ENCODE peak calls at places on chromosomes 3 and 15, in four cellular contexts. One of them, this sample, is unnamed.

GRCh38 chr15:31148622-31149505 is 47.3 kb upstream of the TRPM1 start:
- DNase-seq in mesendoderm: no peak
- DNase-seq in H9: no peak
- DNase-seq in H1: no peak
- DNase-seq in this sample: no peak

GRCh38 chr3:160473233-160473632 is 23.6 kb upstream of the TRIM59 start:
- DNase-seq in mesendoderm: no peak
- DNase-seq in H9: no peak
- DNase-seq in H1: no peak
- DNase-seq in this sample: peak

GRCh38 chr15:67832031-67832551 is 6.8 kb downstream of the SKOR1 start:
- DNase-seq in mesendoderm: peak
- DNase-seq in H9: peak
- DNase-seq in H1: no peak
- DNase-seq in this sample: peak

GRCh38 chr3:112013058-112013783 is 14.5 kb downstream of the TAGLN3 start:
- DNase-seq in mesendoderm: peak
- DNase-seq in H9: peak
- DNase-seq in H1: peak
- DNase-seq in this sample: peak

GRCh38 chr3:79230254-79230653 is 537.5 kb downstream of the ROBO1 start:
- DNase-seq in mesendoderm: no peak
- DNase-seq in H9: no peak
- DNase-seq in H1: no peak
- DNase-seq in this sample: no peak

GRCh38 chr15:65758242-65758641 is 33.9 kb downstream of the DENND4A start:
- DNase-seq in mesendoderm: no peak
- DNase-seq in H9: no peak
- DNase-seq in H1: no peak
- DNase-seq in this sample: no peak

GRCh38 chr3:116473602-116474001 is 28.3 kb upstream of the LSAMP start:
- DNase-seq in mesendoderm: peak
- DNase-seq in H9: no peak
- DNase-seq in H1: no peak
- DNase-seq in this sample: peak

GRCh38 chr15:48719668-48720067 is 74.2 kb upstream of the FBN1 start:
- DNase-seq in mesendoderm: no peak
- DNase-seq in H9: no peak
- DNase-seq in H1: no peak
- DNase-seq in this sample: no peak

GRCh38 chr3:106823706-106824105 is 553.5 kb upstream of the CCDC54 start:
- DNase-seq in mesendoderm: no peak
- DNase-seq in H9: no peak
- DNase-seq in H1: no peak
- DNase-seq in this sample: no peak

GRCh38 chr3:61521229-61521628 is 40.1 kb upstream of the PTPRG start:
- DNase-seq in mesendoderm: peak
- DNase-seq in H9: peak
- DNase-seq in H1: no peak
- DNase-seq in this sample: no peak

GRCh38 chr3:29170894-29171582 is 109.8 kb upstream of the RBMS3 start:
- DNase-seq in mesendoderm: no peak
- DNase-seq in H9: no peak
- DNase-seq in H1: no peak
- DNase-seq in this sample: peak

GRCh38 chr3:28267984-28268849 is 26.8 kb downstream of the CMC1 start:
- DNase-seq in mesendoderm: peak
- DNase-seq in H9: no peak
- DNase-seq in H1: no peak
- DNase-seq in this sample: no peak

GRCh38 chr15:77412972-77413371 is 6.9 kb downstream of the PEAK1 start:
- DNase-seq in mesendoderm: no peak
- DNase-seq in H9: no peak
- DNase-seq in H1: no peak
- DNase-seq in this sample: no peak

GRCh38 chr3:61884794-61885193 is 323.4 kb downstream of the PTPRG start:
- DNase-seq in mesendoderm: no peak
- DNase-seq in H9: no peak
- DNase-seq in H1: no peak
- DNase-seq in this sample: no peak

GRCh38 chr3:142929890-142930289 is 33.6 kb downstream of the PAQR9 start:
- DNase-seq in mesendoderm: no peak
- DNase-seq in H9: no peak
- DNase-seq in H1: no peak
- DNase-seq in this sample: no peak

GRCh38 chr3:122099255-122099654 is 44.1 kb downstream of the CD86 start:
- DNase-seq in mesendoderm: no peak
- DNase-seq in H9: no peak
- DNase-seq in H1: no peak
- DNase-seq in this sample: no peak

GRCh38 chr15:83559310-83559966 is 94.5 kb upstream of the ADAMTSL3 start:
- DNase-seq in mesendoderm: peak
- DNase-seq in H9: peak
- DNase-seq in H1: peak
- DNase-seq in this sample: peak

GRCh38 chr3:168730073-168730472 is 634.3 kb upstream of the GOLIM4 start:
- DNase-seq in mesendoderm: peak
- DNase-seq in H9: no peak
- DNase-seq in H1: no peak
- DNase-seq in this sample: no peak
- H4K5ac ChIP-seq in mesendoderm: no peak
- H4K5ac ChIP-seq in H9: no peak
- H4K5ac ChIP-seq in H1: no peak
- H4K5ac ChIP-seq in this sample: no peak

GRCh38 chr3:59980576-59980975 is 930.8 kb upstream of the CFAP20DC start:
- DNase-seq in mesendoderm: no peak
- DNase-seq in H9: no peak
- DNase-seq in H1: no peak
- DNase-seq in this sample: no peak

GRCh38 chr3:59981377-59981776 is 931.6 kb upstream of the CFAP20DC start:
- DNase-seq in mesendoderm: no peak
- DNase-seq in H9: no peak
- DNase-seq in H1: no peak
- DNase-seq in this sample: no peak

GRCh38 chr3:59982510-59982909 is 932.7 kb upstream of the CFAP20DC start:
- DNase-seq in mesendoderm: no peak
- DNase-seq in H9: no peak
- DNase-seq in H1: no peak
- DNase-seq in this sample: no peak

DNA sequence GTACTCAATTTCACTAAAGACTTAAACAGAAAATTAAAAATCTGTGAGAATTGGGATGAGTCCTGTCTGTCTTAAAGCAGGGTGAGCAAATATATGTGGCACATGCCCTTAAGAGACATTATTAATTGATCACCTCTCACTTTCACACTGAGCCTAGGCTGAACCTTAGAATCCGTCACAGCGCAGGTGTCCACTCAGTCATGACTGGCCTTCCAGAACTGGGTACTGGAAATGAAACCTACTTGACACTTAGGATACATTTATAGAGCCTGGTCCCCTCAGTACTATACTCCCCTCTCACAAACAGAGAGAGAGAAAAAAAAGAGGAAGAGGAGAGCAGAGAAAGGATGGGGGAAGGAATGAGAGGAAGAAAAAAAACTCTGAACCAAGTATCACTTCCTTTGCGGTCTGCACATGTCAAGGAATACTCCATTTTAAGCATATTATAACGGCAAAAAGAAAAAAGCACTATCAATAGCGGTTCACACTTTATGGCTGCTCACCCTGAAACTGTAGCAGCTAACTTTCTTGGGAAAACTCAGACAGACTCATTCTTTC is 935.9 kb upstream of the CFAP20DC start:
- DNase-seq in mesendoderm: no peak
- DNase-seq in H9: no peak
- DNase-seq in H1: no peak
- DNase-seq in this sample: no peak
- H3K4me2 ChIP-seq in mesendoderm: no peak
- H3K4me2 ChIP-seq in H9: no peak
- H3K4me2 ChIP-seq in H1: no peak
- H3K4me2 ChIP-seq in this sample: no peak

GRCh38 chr3:126022741-126023359 is 53.9 kb downstream of the ROPN1B start:
- DNase-seq in mesendoderm: no peak
- DNase-seq in H9: peak
- DNase-seq in H1: no peak
- DNase-seq in this sample: no peak

GRCh38 chr3:126021702-126022101 is 52.7 kb downstream of the ROPN1B start:
- DNase-seq in mesendoderm: no peak
- DNase-seq in H9: peak
- DNase-seq in H1: peak
- DNase-seq in this sample: no peak

GRCh38 chr3:126025116-126025729 is 56.2 kb downstream of the ROPN1B start:
- DNase-seq in mesendoderm: no peak
- DNase-seq in H9: peak
- DNase-seq in H1: no peak
- DNase-seq in this sample: no peak

GRCh38 chr3:126024049-126024854 is 55.3 kb downstream of the ROPN1B start:
- DNase-seq in mesendoderm: no peak
- DNase-seq in H9: peak
- DNase-seq in H1: no peak
- DNase-seq in this sample: no peak

GRCh38 chr3:126023390-126023789 is 54.4 kb downstream of the ROPN1B start:
- DNase-seq in mesendoderm: peak
- DNase-seq in H9: peak
- DNase-seq in H1: no peak
- DNase-seq in this sample: no peak
- H4K5ac ChIP-seq in mesendoderm: no peak
- H4K5ac ChIP-seq in H9: no peak
- H4K5ac ChIP-seq in H1: no peak
- H4K5ac ChIP-seq in this sample: no peak

DNA sequence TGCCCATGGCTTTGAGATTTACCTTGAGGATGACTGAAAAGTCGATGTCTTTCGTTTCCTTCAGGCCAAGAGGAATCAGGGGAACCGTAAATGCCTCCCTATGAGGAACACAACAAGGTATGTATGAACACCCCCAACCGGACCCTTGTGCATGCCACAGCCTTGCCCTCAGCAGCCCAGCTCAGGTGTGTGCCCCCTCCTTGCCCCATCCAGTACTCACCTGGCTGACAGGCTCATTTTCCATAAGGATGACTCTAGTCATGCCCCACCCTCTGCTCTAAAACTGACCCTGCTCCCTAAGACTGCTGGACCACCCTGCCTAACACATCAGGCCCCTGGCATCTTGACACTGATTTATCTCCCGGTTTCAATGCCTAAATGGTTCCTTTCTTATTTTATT is 270.0 kb downstream of the GOLGA6L6 start:
- DNase-seq in mesendoderm: no peak
- DNase-seq in H9: no peak
- DNase-seq in H1: no peak
- DNase-seq in this sample: no peak
- H3K4me2 ChIP-seq in mesendoderm: no peak
- H3K4me2 ChIP-seq in H9: no peak
- H3K4me2 ChIP-seq in H1: no peak
- H3K4me2 ChIP-seq in this sample: no peak

GRCh38 chr3:33624756-33625155 is 93.3 kb downstream of the CLASP2 start:
- DNase-seq in mesendoderm: no peak
- DNase-seq in H9: no peak
- DNase-seq in H1: no peak
- DNase-seq in this sample: no peak
- H4K5ac ChIP-seq in mesendoderm: no peak
- H4K5ac ChIP-seq in H9: no peak
- H4K5ac ChIP-seq in H1: no peak
- H4K5ac ChIP-seq in this sample: no peak

DNA sequence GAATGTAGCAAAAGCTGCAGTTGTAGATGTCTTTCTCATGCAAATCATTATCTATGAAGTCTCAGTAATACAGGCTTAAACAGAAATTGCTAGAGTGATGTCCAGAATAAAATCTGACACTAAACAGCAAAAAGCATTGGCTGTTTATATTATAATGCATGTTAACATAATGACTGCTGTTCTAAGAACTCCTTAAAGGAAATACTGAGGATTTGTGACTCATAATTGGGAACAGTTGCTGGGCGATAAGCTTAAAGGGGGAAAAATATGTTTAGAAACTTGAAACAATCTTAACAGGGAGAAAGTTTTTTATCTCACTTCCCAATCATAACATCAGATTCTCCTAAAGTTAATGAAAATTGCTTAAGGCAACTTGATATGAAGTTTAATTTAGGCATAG is 17.5 kb downstream of the TIPARP start:
- DNase-seq in mesendoderm: no peak
- DNase-seq in H9: no peak
- DNase-seq in H1: no peak
- DNase-seq in this sample: peak
- H3K4me2 ChIP-seq in mesendoderm: no peak
- H3K4me2 ChIP-seq in H9: no peak
- H3K4me2 ChIP-seq in H1: no peak
- H3K4me2 ChIP-seq in this sample: peak